ENCODE peak calls at places on chromosomes 5 and 9, in nine cellular contexts. Q, L, Y, C, G, P, Z, U and W are unnamed samples.

GRCh38 chr9:119044801-119045200 is 324.4 kb downstream of the BRINP1 start:
- DNase-seq in Q (peak; percentile 45), L (no peak), Y (no peak), C (no peak), G (no peak), P (no peak), Z (no peak), U (no peak), W (no peak)

GRCh38 chr5:179906795-179907569 is 715 bp downstream of the TBC1D9B start:
- DNase-seq in Q (peak; percentile 40), L (peak; percentile 85), Y (peak; percentile 33), C (peak; percentile 79), G (peak; percentile 60), P (peak; percentile 6), Z (no peak), U (peak; percentile 34), W (peak; percentile 63)

GRCh38 chr5:9343146-9343850 is 202.6 kb downstream of the SEMA5A start:
- DNase-seq in Q (peak; percentile 57), L (no peak), Y (no peak), C (no peak), G (no peak), P (no peak), Z (no peak), U (no peak), W (no peak)

GRCh38 chr9:108467653-108468324 is 388.0 kb downstream of the ACTL7B start:
- DNase-seq in Q (no peak), L (no peak), Y (no peak), C (no peak), G (no peak), P (no peak), Z (no peak), U (no peak), W (no peak)

GRCh38 chr5:29697786-29698414 is 1495.6 kb upstream of the CDH6 start:
- DNase-seq in Q (no peak), L (no peak), Y (no peak), C (peak; percentile 3), G (no peak), P (no peak), Z (no peak), U (no peak), W (peak; percentile 63)

GRCh38 chr9:17117372-17117771 is 17.5 kb upstream of the CNTLN start:
- DNase-seq in Q (no peak), L (no peak), Y (no peak), C (no peak), G (no peak), P (no peak), Z (no peak), U (no peak), W (no peak)

GRCh38 chr5:113331201-113331551 is 103.6 kb downstream of the TSSK1B start:
- DNase-seq in Q (no peak), L (no peak), Y (no peak), C (no peak), G (no peak), P (no peak), Z (no peak), U (no peak), W (no peak)

GRCh38 chr9:2494571-2494970 is 127.0 kb upstream of the VLDLR start:
- DNase-seq in Q (peak; percentile 33), L (no peak), Y (no peak), C (no peak), G (no peak), P (no peak), Z (no peak), U (no peak), W (peak; percentile 53)

GRCh38 chr5:1919750-1920149 is 37.0 kb upstream of the IRX4 start:
- DNase-seq in Q (no peak), L (no peak), Y (no peak), C (no peak), G (no peak), P (no peak), Z (no peak), U (no peak), W (no peak)

GRCh38 chr9:132478353-132478752 is 68.3 kb downstream of the CFAP77 start:
- DNase-seq in Q (no peak), L (no peak), Y (no peak), C (no peak), G (no peak), P (no peak), Z (no peak), U (no peak), W (no peak)

GRCh38 chr5:123090641-123091257 is 1.7 kb downstream of the PRDM6 start:
- DNase-seq in Q (no peak), L (no peak), Y (no peak), C (peak; percentile 50), G (no peak), P (no peak), Z (no peak), U (no peak), W (peak; percentile 60)

GRCh38 chr9:135338546-135338945 is 141.0 kb upstream of the PPP1R26 start:
- DNase-seq in Q (no peak), L (peak; percentile 59), Y (no peak), C (no peak), G (peak; percentile 44), P (no peak), Z (no peak), U (no peak), W (no peak)

GRCh38 chr5:137761020-137761516 is 6.9 kb upstream of the HNRNPA0 start:
- DNase-seq in Q (peak; percentile 9), L (no peak), Y (no peak), C (no peak), G (no peak), P (no peak), Z (no peak), U (no peak), W (no peak)

GRCh38 chr5:154648706-154649105 is 106.5 kb upstream of the LARP1 start:
- DNase-seq in Q (no peak), L (peak; percentile 50), Y (no peak), C (no peak), G (peak; percentile 56), P (no peak), Z (no peak), U (no peak), W (peak; percentile 24)

GRCh38 chr5:132419517-132420468 is 50.3 kb downstream of the SLC22A5 start:
- DNase-seq in Q (peak; percentile 48), L (peak; percentile 91), Y (peak; percentile 77), C (peak; percentile 91), G (peak; percentile 80), P (peak; percentile 57), Z (no peak), U (peak; percentile 69), W (peak; percentile 85)
- H3K4me1 ChIP-seq in Q (peaks cover 51% of the 10 kb centered on the region), L (peaks cover 95% of the 10 kb centered on the region), Y (peaks cover 5% of the 10 kb centered on the region), C (peaks cover 23% of the 10 kb centered on the region), G (peaks cover 96% of the 10 kb centered on the region), P (peaks cover 76% of the 10 kb centered on the region), Z (peaks cover 96% of the 10 kb centered on the region), U (peaks cover 93% of the 10 kb centered on the region), W (no peaks in the 10 kb centered on the region)

GRCh38 chr5:63860379-63860778 is 101.9 kb downstream of the HTR1A start:
- DNase-seq in Q (no peak), L (no peak), Y (no peak), C (no peak), G (no peak), P (no peak), Z (no peak), U (no peak), W (peak; percentile 11)
- H3K27ac ChIP-seq in Q (no peak overlapping the region), L (no peak overlapping the region), Y (no peak overlapping the region), C (no peak overlapping the region), G (no peak overlapping the region), P (no peak overlapping the region), Z (no peak overlapping the region), U (no peak overlapping the region), W (no peak overlapping the region)

GRCh38 chr9:38066907-38067610 is 2.0 kb downstream of the SHB start:
- DNase-seq in Q (peak; percentile 45), L (peak; percentile 83), Y (peak; percentile 46), C (no peak), G (peak; percentile 82), P (no peak), Z (peak; percentile 27), U (peak; percentile 59), W (peak; percentile 45)
- H3K4me1 ChIP-seq in Q (peaks cover 22% of the 10 kb centered on the region), L (peaks cover 14% of the 10 kb centered on the region), Y (no peaks in the 10 kb centered on the region), C (peaks cover 64% of the 10 kb centered on the region), G (peaks cover 67% of the 10 kb centered on the region), P (peaks cover 21% of the 10 kb centered on the region), Z (peaks cover 45% of the 10 kb centered on the region), U (peaks cover 47% of the 10 kb centered on the region), W (peaks cover 34% of the 10 kb centered on the region)

GRCh38 chr5:141001466-141001853 is 35.2 kb downstream of the PCDHAC2 start:
- DNase-seq in Q (peak; percentile 72), L (no peak), Y (peak; percentile 19), C (peak; percentile 61), G (peak; percentile 80), P (no peak), Z (no peak), U (no peak), W (peak; percentile 65)

GRCh38 chr5:141003026-141003425 is 36.8 kb downstream of the PCDHAC2 start:
- DNase-seq in Q (no peak), L (no peak), Y (no peak), C (no peak), G (no peak), P (no peak), Z (no peak), U (no peak), W (no peak)

GRCh38 chr5:141003791-141004601 is 37.7 kb downstream of the PCDHAC2 start:
- DNase-seq in Q (peak; percentile 98), L (no peak), Y (no peak), C (peak; percentile 59), G (peak; percentile 74), P (no peak), Z (no peak), U (no peak), W (peak; percentile 70)

GRCh38 chr5:141002667-141002965 is 36.3 kb downstream of the PCDHAC2 start:
- DNase-seq in Q (no peak), L (no peak), Y (no peak), C (no peak), G (no peak), P (no peak), Z (no peak), U (no peak), W (no peak)

GRCh38 chr5:141001854-141002666 is 35.8 kb downstream of the PCDHAC2 start:
- DNase-seq in Q (peak; percentile 52), L (no peak), Y (peak; percentile 15), C (peak; percentile 77), G (peak; percentile 50), P (no peak), Z (no peak), U (peak; percentile 10), W (peak; percentile 96)
- H3K27ac ChIP-seq in Q (peak overlapping the region; percentile 93), L (peak overlapping the region; percentile 52), Y (no peak overlapping the region), C (no peak overlapping the region), G (peak overlapping the region; percentile 48), P (no peak overlapping the region), Z (no peak overlapping the region), U (no peak overlapping the region), W (peak overlapping the region; percentile 98)

DNA sequence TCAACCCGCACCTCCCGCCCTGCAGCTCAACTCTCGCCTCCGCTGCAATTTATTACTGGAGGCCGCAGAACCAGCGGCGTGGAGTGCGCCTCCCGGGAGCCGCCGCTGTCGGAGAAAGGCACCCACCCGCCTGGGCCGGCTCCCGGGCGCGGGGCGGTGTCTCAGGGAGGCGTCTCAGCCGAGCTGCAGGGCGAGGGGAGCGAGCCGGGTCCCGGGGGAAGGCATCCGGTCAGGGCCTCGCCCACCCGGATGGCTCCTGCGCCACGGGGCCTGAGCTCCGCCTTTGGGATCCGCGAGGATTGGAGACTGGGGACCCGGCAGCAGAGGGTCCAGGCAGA is 32.9 kb downstream of the TSPAN17 start:
- DNase-seq in Q (no peak), L (no peak), Y (no peak), C (peak; percentile 36), G (no peak), P (no peak), Z (no peak), U (no peak), W (peak; percentile 51)
- H3K4me1 ChIP-seq in Q (no peaks in the 10 kb centered on the region), L (no peaks in the 10 kb centered on the region), Y (no peaks in the 10 kb centered on the region), C (no peaks in the 10 kb centered on the region), G (peaks cover 9% of the 10 kb centered on the region), P (no peaks in the 10 kb centered on the region), Z (no peaks in the 10 kb centered on the region), U (peaks cover 6% of the 10 kb centered on the region), W (peaks cover 3% of the 10 kb centered on the region)